ENCODE peak calls at places on chromosomes 2 and 18, in four cellular contexts. One of them, this sample, is unnamed.

GRCh38 chr2:221606369-221606768 is 34.3 kb upstream of the EPHA4 start:
- DNase-seq in PC-3: no peak
- DNase-seq in tibial artery: no peak
- DNase-seq in HFFc6: no peak
- DNase-seq in this sample: no peak

GRCh38 chr18:57837917-57838548 is 34.9 kb upstream of the ATP8B1 start:
- DNase-seq in PC-3: no peak
- DNase-seq in tibial artery: no peak
- DNase-seq in HFFc6: no peak
- DNase-seq in this sample: no peak

GRCh38 chr2:235102987-235103386 is 151.2 kb downstream of the SH3BP4 start:
- DNase-seq in PC-3: no peak
- DNase-seq in tibial artery: no peak
- DNase-seq in HFFc6: no peak
- DNase-seq in this sample: no peak

GRCh38 chr2:208489687-208490086 is 83.1 kb downstream of the PTH2R start:
- DNase-seq in PC-3: no peak
- DNase-seq in tibial artery: no peak
- DNase-seq in HFFc6: no peak
- DNase-seq in this sample: no peak

GRCh38 chr2:15685143-15685542 is 93.5 kb downstream of the DDX1 start:
- DNase-seq in PC-3: no peak
- DNase-seq in tibial artery: no peak
- DNase-seq in HFFc6: no peak
- DNase-seq in this sample: no peak

GRCh38 chr18:45863469-45863868 is 38.0 kb downstream of the SIGLEC15 start:
- DNase-seq in PC-3: no peak
- DNase-seq in tibial artery: no peak
- DNase-seq in HFFc6: no peak
- DNase-seq in this sample: no peak

GRCh38 chr2:229059331-229060033 is 211.6 kb downstream of the PID1 start:
- DNase-seq in PC-3: no peak
- DNase-seq in tibial artery: no peak
- DNase-seq in HFFc6: no peak
- DNase-seq in this sample: no peak

GRCh38 chr18:25248755-25249154 is 103.2 kb downstream of the ZNF521 start:
- DNase-seq in PC-3: peak; percentile 88
- DNase-seq in tibial artery: no peak
- DNase-seq in HFFc6: no peak
- DNase-seq in this sample: no peak

GRCh38 chr2:27909901-27910300 is 19.4 kb downstream of the BABAM2 start:
- DNase-seq in PC-3: no peak
- DNase-seq in tibial artery: no peak
- DNase-seq in HFFc6: no peak
- DNase-seq in this sample: no peak

GRCh38 chr2:222548997-222549396 is 106.9 kb downstream of the FARSB start:
- DNase-seq in PC-3: no peak
- DNase-seq in tibial artery: no peak
- DNase-seq in HFFc6: no peak
- DNase-seq in this sample: no peak

GRCh38 chr2:191501390-191502168 is 176.4 kb upstream of the NABP1 start:
- DNase-seq in PC-3: peak; percentile 70
- DNase-seq in tibial artery: no peak
- DNase-seq in HFFc6: peak; percentile 28
- DNase-seq in this sample: peak; percentile 51

GRCh38 chr2:225030089-225030653 is 12.1 kb downstream of the DOCK10 start:
- DNase-seq in PC-3: no peak
- DNase-seq in tibial artery: no peak
- DNase-seq in HFFc6: no peak
- DNase-seq in this sample: no peak

GRCh38 chr2:111032721-111033532 is 87.8 kb upstream of the BCL2L11 start:
- DNase-seq in PC-3: peak; percentile 90
- DNase-seq in tibial artery: no peak
- DNase-seq in HFFc6: no peak
- DNase-seq in this sample: peak; percentile 59

GRCh38 chr2:180416553-180417113 is 409.5 kb upstream of the CWC22 start:
- DNase-seq in PC-3: no peak
- DNase-seq in tibial artery: no peak
- DNase-seq in HFFc6: no peak
- DNase-seq in this sample: no peak

GRCh38 chr2:172865422-172865821 is 129.8 kb downstream of the RAPGEF4 start:
- DNase-seq in PC-3: peak; percentile 39
- DNase-seq in tibial artery: no peak
- DNase-seq in HFFc6: peak; percentile 6
- DNase-seq in this sample: peak; percentile 30
- TF ChIP-seq CTCF in PC-3: peak; percentile 64
- TF ChIP-seq CTCF in tibial artery: no peak
- TF ChIP-seq CTCF in HFFc6: peak; percentile 77
- TF ChIP-seq CTCF in this sample: peak; percentile 43

GRCh38 chr2:119265693-119266066 is 42.0 kb downstream of the STEAP3 start:
- DNase-seq in PC-3: no peak
- DNase-seq in tibial artery: no peak
- DNase-seq in HFFc6: no peak
- DNase-seq in this sample: no peak

GRCh38 chr2:119263025-119263424 is 39.4 kb downstream of the STEAP3 start:
- DNase-seq in PC-3: no peak
- DNase-seq in tibial artery: no peak
- DNase-seq in HFFc6: no peak
- DNase-seq in this sample: no peak

GRCh38 chr2:119263656-119264055 is 40.0 kb downstream of the STEAP3 start:
- DNase-seq in PC-3: no peak
- DNase-seq in tibial artery: no peak
- DNase-seq in HFFc6: no peak
- DNase-seq in this sample: no peak

GRCh38 chr2:119266091-119266589 is 42.5 kb downstream of the STEAP3 start:
- DNase-seq in PC-3: no peak
- DNase-seq in tibial artery: no peak
- DNase-seq in HFFc6: no peak
- DNase-seq in this sample: no peak

DNA sequence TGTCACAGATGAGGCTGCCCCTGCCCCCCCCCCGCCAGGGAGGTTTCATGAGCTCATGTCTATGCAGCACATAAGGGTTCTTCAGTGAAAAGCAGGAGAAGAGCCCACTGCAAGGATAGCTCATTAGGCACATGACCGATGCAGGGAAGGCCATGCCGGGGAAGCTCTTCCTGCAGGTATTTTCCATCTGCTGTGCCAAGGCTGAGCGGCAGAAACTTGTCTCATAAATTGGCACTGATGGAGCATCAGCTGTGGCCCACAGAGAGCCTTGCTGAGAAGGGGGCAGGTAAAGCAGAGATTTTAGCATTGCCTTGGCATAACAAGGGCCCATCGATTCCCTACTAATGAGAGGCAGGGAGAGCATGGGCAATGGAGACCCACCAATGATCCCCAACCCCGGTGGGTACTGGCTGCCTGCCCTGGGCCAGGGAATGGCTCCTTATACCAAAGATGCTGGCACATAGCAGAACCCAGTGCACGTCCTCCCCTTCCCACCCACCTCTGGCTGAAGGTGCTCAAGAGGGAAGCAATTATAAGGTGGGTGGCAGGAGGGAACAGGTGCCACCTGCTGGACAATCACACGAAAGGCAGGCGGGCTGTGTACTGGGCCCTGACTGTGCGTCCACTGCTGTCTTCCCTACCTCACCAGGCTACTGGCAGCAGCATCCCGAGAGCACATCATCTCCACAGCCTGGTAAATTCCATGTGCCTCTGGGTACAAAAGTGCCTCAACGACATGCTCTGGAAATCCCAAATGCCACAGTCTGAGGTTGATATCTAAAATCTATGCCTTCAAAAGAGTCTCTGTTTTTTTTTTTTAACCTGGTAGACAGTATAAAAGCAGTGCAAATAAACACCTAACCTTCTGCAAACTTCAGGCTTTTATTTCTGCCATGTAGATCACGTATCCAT is 41.4 kb downstream of the STEAP3 start:
- DNase-seq in PC-3: peak; percentile 62
- DNase-seq in tibial artery: no peak
- DNase-seq in HFFc6: peak; percentile 42
- DNase-seq in this sample: peak; percentile 75
- TF ChIP-seq CTCF in PC-3: peak; percentile 85
- TF ChIP-seq CTCF in tibial artery: peak; percentile 50
- TF ChIP-seq CTCF in HFFc6: peak; percentile 93
- TF ChIP-seq CTCF in this sample: peak; percentile 84

GRCh38 chr2:151791545-151791944 is 36.7 kb downstream of the ARL5A start:
- DNase-seq in PC-3: no peak
- DNase-seq in tibial artery: no peak
- DNase-seq in HFFc6: no peak
- DNase-seq in this sample: no peak

GRCh38 chr2:151792589-151792988 is 35.6 kb downstream of the ARL5A start:
- DNase-seq in PC-3: no peak
- DNase-seq in tibial artery: no peak
- DNase-seq in HFFc6: no peak
- DNase-seq in this sample: no peak

GRCh38 chr2:151790689-151791088 is 37.5 kb downstream of the ARL5A start:
- DNase-seq in PC-3: no peak
- DNase-seq in tibial artery: no peak
- DNase-seq in HFFc6: no peak
- DNase-seq in this sample: no peak

GRCh38 chr2:151795646-151796240 is 32.5 kb downstream of the ARL5A start:
- DNase-seq in PC-3: no peak
- DNase-seq in tibial artery: no peak
- DNase-seq in HFFc6: no peak
- DNase-seq in this sample: no peak

GRCh38 chr2:151793123-151793522 is 35.1 kb downstream of the ARL5A start:
- DNase-seq in PC-3: no peak
- DNase-seq in tibial artery: no peak
- DNase-seq in HFFc6: no peak
- DNase-seq in this sample: no peak
- TF ChIP-seq CTCF in PC-3: no peak
- TF ChIP-seq CTCF in tibial artery: no peak
- TF ChIP-seq CTCF in HFFc6: no peak
- TF ChIP-seq CTCF in this sample: no peak

DNA sequence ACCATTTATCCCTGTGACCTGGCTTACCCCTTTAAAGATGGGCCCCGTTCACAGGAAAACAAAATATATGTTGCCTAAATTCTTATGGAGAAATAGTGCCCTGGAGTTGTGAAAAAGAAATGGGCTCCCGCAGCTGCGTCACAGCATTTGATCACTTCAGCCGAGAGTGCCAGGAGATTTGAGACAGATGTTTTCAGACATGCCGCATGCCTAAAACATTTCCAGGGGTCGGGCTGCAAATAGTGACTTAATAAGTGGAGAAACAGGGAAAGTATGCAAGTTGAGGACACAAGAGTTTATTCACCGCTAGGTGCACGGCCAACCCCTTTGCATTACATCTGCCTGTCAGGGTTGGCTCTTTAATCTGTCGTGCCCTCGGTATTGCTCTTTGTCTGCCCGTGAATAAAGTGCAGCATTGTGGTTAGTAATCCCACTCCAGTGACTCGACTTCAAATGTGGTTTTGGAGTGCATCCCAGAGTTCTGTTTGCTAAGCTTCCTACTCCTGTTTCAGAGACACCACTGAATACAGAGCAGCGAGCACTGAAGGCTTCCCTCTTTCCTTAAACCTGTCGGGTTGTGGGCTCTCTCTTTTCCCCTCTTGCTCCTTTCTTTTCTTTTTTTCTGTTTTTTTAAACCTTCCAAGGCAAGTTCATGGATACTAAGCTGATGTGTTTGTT is 187.5 kb downstream of the LTBP1 start:
- DNase-seq in PC-3: peak; percentile 98
- DNase-seq in tibial artery: peak; percentile 75
- DNase-seq in HFFc6: peak; percentile 98
- DNase-seq in this sample: peak; percentile 96
- TF ChIP-seq CTCF in PC-3: peak; percentile 51
- TF ChIP-seq CTCF in tibial artery: no peak
- TF ChIP-seq CTCF in HFFc6: peak; percentile 67
- TF ChIP-seq CTCF in this sample: no peak

DNA sequence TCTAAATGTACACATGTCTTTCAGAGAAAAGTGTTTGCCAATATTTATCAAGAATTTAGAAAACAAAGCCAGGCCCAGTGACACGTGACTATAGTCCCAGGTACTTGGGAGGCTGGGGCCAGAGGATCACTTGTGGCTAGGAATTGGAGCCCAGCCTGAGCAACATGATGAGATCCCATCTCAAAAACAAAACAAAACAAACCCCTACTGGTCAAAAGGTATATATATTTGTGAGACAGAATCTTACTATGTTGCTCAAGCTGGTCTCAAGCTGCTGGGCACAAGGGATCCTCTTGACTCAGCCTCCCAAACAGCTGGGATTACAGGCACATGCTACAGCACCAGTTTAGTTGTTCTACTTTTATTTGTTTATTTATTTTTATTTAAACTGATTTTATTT is 79.2 kb downstream of the ZDBF2 start:
- DNase-seq in PC-3: peak; percentile 12
- DNase-seq in tibial artery: no peak
- DNase-seq in HFFc6: no peak
- DNase-seq in this sample: peak; percentile 8
- TF ChIP-seq CTCF in PC-3: peak; percentile 25
- TF ChIP-seq CTCF in tibial artery: no peak
- TF ChIP-seq CTCF in HFFc6: no peak
- TF ChIP-seq CTCF in this sample: no peak

GRCh38 chr18:14978962-14979535 is 231.1 kb downstream of the ANKRD30B start:
- DNase-seq in PC-3: peak; percentile 79
- DNase-seq in tibial artery: no peak
- DNase-seq in HFFc6: no peak
- DNase-seq in this sample: peak; percentile 81
- TF ChIP-seq CTCF in PC-3: peak; percentile 78
- TF ChIP-seq CTCF in tibial artery: no peak
- TF ChIP-seq CTCF in HFFc6: peak; percentile 47
- TF ChIP-seq CTCF in this sample: peak; percentile 52

DNA sequence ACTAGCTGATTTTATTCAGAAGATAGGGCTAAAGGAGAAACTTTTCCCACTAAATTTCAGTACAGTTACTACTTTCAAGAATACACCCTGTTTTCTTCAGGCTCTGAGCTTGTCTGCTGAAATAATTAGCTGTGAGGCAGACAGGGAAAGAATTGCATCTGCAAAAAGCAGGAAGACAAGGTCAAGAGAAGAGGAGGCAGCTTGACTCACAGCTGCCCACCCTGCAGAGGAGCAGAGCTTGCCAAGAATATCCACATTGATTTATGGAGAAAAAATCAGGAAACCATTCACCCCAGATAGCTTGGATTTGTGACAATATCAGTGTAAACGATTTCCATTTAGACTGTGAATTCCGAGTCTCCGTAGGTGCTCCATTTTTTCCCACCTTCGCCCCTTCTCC is 49.0 kb downstream of the ACTR2 start:
- DNase-seq in PC-3: no peak
- DNase-seq in tibial artery: no peak
- DNase-seq in HFFc6: no peak
- DNase-seq in this sample: no peak
- TF ChIP-seq CTCF in PC-3: no peak
- TF ChIP-seq CTCF in tibial artery: no peak
- TF ChIP-seq CTCF in HFFc6: no peak
- TF ChIP-seq CTCF in this sample: no peak

DNA sequence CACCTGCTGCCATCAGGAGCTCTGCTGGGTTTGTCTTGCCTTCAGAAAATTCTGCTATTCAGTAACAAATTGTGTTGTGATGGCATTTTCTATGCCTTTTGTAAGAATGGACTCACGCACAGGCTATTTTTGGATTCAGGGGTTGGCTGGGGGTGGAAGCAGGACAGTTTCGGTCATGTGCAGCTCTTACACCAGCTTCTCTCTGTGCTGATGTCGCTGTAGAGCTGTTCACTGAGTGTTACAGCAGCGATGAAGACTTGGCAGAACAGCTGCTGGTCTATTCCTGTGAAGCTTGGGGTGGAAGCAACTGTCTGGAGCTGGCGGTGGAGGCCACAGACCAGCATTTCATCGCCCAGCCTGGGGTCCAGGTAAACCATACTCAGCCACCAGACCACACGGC is 49.2 kb downstream of the TRPM8 start:
- DNase-seq in PC-3: no peak
- DNase-seq in tibial artery: no peak
- DNase-seq in HFFc6: peak; percentile 21
- DNase-seq in this sample: no peak
- TF ChIP-seq CTCF in PC-3: no peak
- TF ChIP-seq CTCF in tibial artery: no peak
- TF ChIP-seq CTCF in HFFc6: no peak
- TF ChIP-seq CTCF in this sample: no peak

This sample was measured in MCF 10A.